ENCODE peak calls at places on chromosomes 4 and X, in ten cellular contexts. One of them, this sample, is unnamed.

GRCh38 chrX:47540754-47541538 is 20.1 kb upstream of the ARAF start:
- DNase-seq in CD4-positive, alpha-beta T cell: no peak
- DNase-seq in lung microvascular endothelial cell: peak
- DNase-seq in kidney tubule cell: peak
- DNase-seq in endodermal cell: peak
- DNase-seq in NCI-H1048: peak
- DNase-seq in H1: peak
- DNase-seq in ELR: peak
- DNase-seq in Calu3: peak
- DNase-seq in stimulated activated CD4-positive, alpha-beta T cell treated with anti-CD3 and anti-CD28 coated beads, TNF-alpha, amount 100 ng/mL, for 4 hours: no peak
- DNase-seq in this sample: peak

GRCh38 chr4:19940861-19941260 is 310.8 kb upstream of the SLIT2 start:
- DNase-seq in kidney tubule cell: no peak
- DNase-seq in ELR: no peak
- DNase-seq in stimulated activated CD4-positive, alpha-beta T cell treated with anti-CD3 and anti-CD28 coated beads, TNF-alpha, amount 100 ng/mL, for 4 hours: no peak
- DNase-seq in CD4-positive, alpha-beta T cell: no peak
- DNase-seq in lung microvascular endothelial cell: no peak
- DNase-seq in Calu3: no peak
- DNase-seq in NCI-H1048: no peak
- DNase-seq in H1: no peak
- DNase-seq in endodermal cell: no peak
- DNase-seq in this sample: no peak

GRCh38 chr4:158624889-158625478 is 46.7 kb downstream of the C4orf46 start:
- DNase-seq in lung microvascular endothelial cell: peak
- DNase-seq in endodermal cell: peak
- DNase-seq in NCI-H1048: no peak
- DNase-seq in CD4-positive, alpha-beta T cell: no peak
- DNase-seq in H1: no peak
- DNase-seq in kidney tubule cell: peak
- DNase-seq in Calu3: peak
- DNase-seq in stimulated activated CD4-positive, alpha-beta T cell treated with anti-CD3 and anti-CD28 coated beads, TNF-alpha, amount 100 ng/mL, for 4 hours: no peak
- DNase-seq in ELR: peak
- DNase-seq in this sample: peak

GRCh38 chrX:94107981-94108380 is 434.0 kb downstream of the FAM133A start:
- DNase-seq in kidney tubule cell: no peak
- DNase-seq in NCI-H1048: no peak
- DNase-seq in Calu3: no peak
- DNase-seq in stimulated activated CD4-positive, alpha-beta T cell treated with anti-CD3 and anti-CD28 coated beads, TNF-alpha, amount 100 ng/mL, for 4 hours: no peak
- DNase-seq in lung microvascular endothelial cell: no peak
- DNase-seq in ELR: no peak
- DNase-seq in CD4-positive, alpha-beta T cell: no peak
- DNase-seq in endodermal cell: no peak
- DNase-seq in H1: no peak
- DNase-seq in this sample: no peak

GRCh38 chr4:24768604-24769003 is 26.8 kb upstream of the SOD3 start:
- DNase-seq in NCI-H1048: no peak
- DNase-seq in Calu3: no peak
- DNase-seq in endodermal cell: no peak
- DNase-seq in CD4-positive, alpha-beta T cell: no peak
- DNase-seq in lung microvascular endothelial cell: no peak
- DNase-seq in ELR: no peak
- DNase-seq in stimulated activated CD4-positive, alpha-beta T cell treated with anti-CD3 and anti-CD28 coated beads, TNF-alpha, amount 100 ng/mL, for 4 hours: no peak
- DNase-seq in H1: no peak
- DNase-seq in kidney tubule cell: no peak
- DNase-seq in this sample: no peak

GRCh38 chr4:19729873-19730735 is 521.6 kb upstream of the SLIT2 start:
- DNase-seq in ELR: peak
- DNase-seq in endodermal cell: no peak
- DNase-seq in H1: no peak
- DNase-seq in stimulated activated CD4-positive, alpha-beta T cell treated with anti-CD3 and anti-CD28 coated beads, TNF-alpha, amount 100 ng/mL, for 4 hours: no peak
- DNase-seq in Calu3: no peak
- DNase-seq in NCI-H1048: no peak
- DNase-seq in kidney tubule cell: no peak
- DNase-seq in CD4-positive, alpha-beta T cell: no peak
- DNase-seq in lung microvascular endothelial cell: no peak
- DNase-seq in this sample: no peak

GRCh38 chr4:3010998-3011397 is 47.6 kb downstream of the GRK4 start:
- DNase-seq in kidney tubule cell: peak
- DNase-seq in ELR: peak
- DNase-seq in stimulated activated CD4-positive, alpha-beta T cell treated with anti-CD3 and anti-CD28 coated beads, TNF-alpha, amount 100 ng/mL, for 4 hours: no peak
- DNase-seq in endodermal cell: no peak
- DNase-seq in NCI-H1048: no peak
- DNase-seq in H1: no peak
- DNase-seq in lung microvascular endothelial cell: no peak
- DNase-seq in Calu3: no peak
- DNase-seq in CD4-positive, alpha-beta T cell: no peak
- DNase-seq in this sample: no peak

GRCh38 chr4:120158860-120159259 is 92.2 kb upstream of the MAD2L1 start:
- DNase-seq in H1: no peak
- DNase-seq in CD4-positive, alpha-beta T cell: no peak
- DNase-seq in kidney tubule cell: no peak
- DNase-seq in endodermal cell: no peak
- DNase-seq in Calu3: no peak
- DNase-seq in lung microvascular endothelial cell: no peak
- DNase-seq in NCI-H1048: no peak
- DNase-seq in stimulated activated CD4-positive, alpha-beta T cell treated with anti-CD3 and anti-CD28 coated beads, TNF-alpha, amount 100 ng/mL, for 4 hours: no peak
- DNase-seq in ELR: no peak
- DNase-seq in this sample: peak

GRCh38 chr4:154164931-154165839 is 326.4 kb downstream of the DCHS2 start:
- DNase-seq in endodermal cell: no peak
- DNase-seq in H1: no peak
- DNase-seq in CD4-positive, alpha-beta T cell: no peak
- DNase-seq in stimulated activated CD4-positive, alpha-beta T cell treated with anti-CD3 and anti-CD28 coated beads, TNF-alpha, amount 100 ng/mL, for 4 hours: no peak
- DNase-seq in lung microvascular endothelial cell: no peak
- DNase-seq in kidney tubule cell: peak
- DNase-seq in ELR: peak
- DNase-seq in Calu3: peak
- DNase-seq in NCI-H1048: peak
- DNase-seq in this sample: no peak

GRCh38 chr4:85696661-85697060 is 221.7 kb downstream of the ARHGAP24 start:
- DNase-seq in lung microvascular endothelial cell: no peak
- DNase-seq in H1: no peak
- DNase-seq in endodermal cell: no peak
- DNase-seq in CD4-positive, alpha-beta T cell: no peak
- DNase-seq in NCI-H1048: no peak
- DNase-seq in stimulated activated CD4-positive, alpha-beta T cell treated with anti-CD3 and anti-CD28 coated beads, TNF-alpha, amount 100 ng/mL, for 4 hours: no peak
- DNase-seq in kidney tubule cell: no peak
- DNase-seq in Calu3: no peak
- DNase-seq in ELR: no peak
- DNase-seq in this sample: no peak

GRCh38 chr4:26273308-26273980 is 47.4 kb upstream of the RBPJ start:
- DNase-seq in H1: no peak
- DNase-seq in kidney tubule cell: no peak
- DNase-seq in stimulated activated CD4-positive, alpha-beta T cell treated with anti-CD3 and anti-CD28 coated beads, TNF-alpha, amount 100 ng/mL, for 4 hours: no peak
- DNase-seq in CD4-positive, alpha-beta T cell: no peak
- DNase-seq in NCI-H1048: no peak
- DNase-seq in endodermal cell: peak
- DNase-seq in lung microvascular endothelial cell: no peak
- DNase-seq in ELR: no peak
- DNase-seq in Calu3: no peak
- DNase-seq in this sample: peak

GRCh38 chr4:125736057-125736456 is 421.3 kb downstream of the FAT4 start:
- DNase-seq in stimulated activated CD4-positive, alpha-beta T cell treated with anti-CD3 and anti-CD28 coated beads, TNF-alpha, amount 100 ng/mL, for 4 hours: no peak
- DNase-seq in NCI-H1048: no peak
- DNase-seq in kidney tubule cell: peak
- DNase-seq in CD4-positive, alpha-beta T cell: no peak
- DNase-seq in Calu3: no peak
- DNase-seq in lung microvascular endothelial cell: no peak
- DNase-seq in H1: no peak
- DNase-seq in endodermal cell: peak
- DNase-seq in ELR: peak
- DNase-seq in this sample: no peak

GRCh38 chrX:134171661-134172587 is 65.1 kb upstream of the CCDC160 start:
- DNase-seq in lung microvascular endothelial cell: peak
- DNase-seq in H1: no peak
- DNase-seq in stimulated activated CD4-positive, alpha-beta T cell treated with anti-CD3 and anti-CD28 coated beads, TNF-alpha, amount 100 ng/mL, for 4 hours: no peak
- DNase-seq in NCI-H1048: no peak
- DNase-seq in Calu3: peak
- DNase-seq in endodermal cell: peak
- DNase-seq in kidney tubule cell: peak
- DNase-seq in ELR: no peak
- DNase-seq in CD4-positive, alpha-beta T cell: peak
- DNase-seq in this sample: peak

GRCh38 chr4:73067971-73068394 is 1.5 kb downstream of the COX18 start:
- DNase-seq in lung microvascular endothelial cell: no peak
- DNase-seq in endodermal cell: no peak
- DNase-seq in Calu3: no peak
- DNase-seq in kidney tubule cell: peak
- DNase-seq in H1: no peak
- DNase-seq in NCI-H1048: no peak
- DNase-seq in ELR: peak
- DNase-seq in CD4-positive, alpha-beta T cell: no peak
- DNase-seq in stimulated activated CD4-positive, alpha-beta T cell treated with anti-CD3 and anti-CD28 coated beads, TNF-alpha, amount 100 ng/mL, for 4 hours: no peak
- DNase-seq in this sample: no peak

GRCh38 chr4:55297346-55297745 is 48.7 kb upstream of the SRD5A3 start:
- DNase-seq in endodermal cell: no peak
- DNase-seq in Calu3: peak
- DNase-seq in H1: no peak
- DNase-seq in NCI-H1048: no peak
- DNase-seq in ELR: peak
- DNase-seq in kidney tubule cell: no peak
- DNase-seq in stimulated activated CD4-positive, alpha-beta T cell treated with anti-CD3 and anti-CD28 coated beads, TNF-alpha, amount 100 ng/mL, for 4 hours: no peak
- DNase-seq in lung microvascular endothelial cell: no peak
- DNase-seq in CD4-positive, alpha-beta T cell: no peak
- DNase-seq in this sample: no peak

GRCh38 chr4:23023121-23023520 is 330.4 kb downstream of the GBA3 start:
- DNase-seq in H1: no peak
- DNase-seq in stimulated activated CD4-positive, alpha-beta T cell treated with anti-CD3 and anti-CD28 coated beads, TNF-alpha, amount 100 ng/mL, for 4 hours: no peak
- DNase-seq in NCI-H1048: no peak
- DNase-seq in endodermal cell: no peak
- DNase-seq in kidney tubule cell: peak
- DNase-seq in CD4-positive, alpha-beta T cell: no peak
- DNase-seq in Calu3: peak
- DNase-seq in ELR: no peak
- DNase-seq in lung microvascular endothelial cell: no peak
- DNase-seq in this sample: no peak

GRCh38 chrX:71871367-71871766 is 39.3 kb upstream of the NHSL2 start:
- DNase-seq in ELR: no peak
- DNase-seq in Calu3: peak
- DNase-seq in CD4-positive, alpha-beta T cell: no peak
- DNase-seq in lung microvascular endothelial cell: no peak
- DNase-seq in NCI-H1048: no peak
- DNase-seq in stimulated activated CD4-positive, alpha-beta T cell treated with anti-CD3 and anti-CD28 coated beads, TNF-alpha, amount 100 ng/mL, for 4 hours: no peak
- DNase-seq in kidney tubule cell: peak
- DNase-seq in H1: no peak
- DNase-seq in endodermal cell: peak
- DNase-seq in this sample: no peak

GRCh38 chr4:123786955-123787354 is 390.4 kb downstream of the SPRY1 start:
- DNase-seq in H1: no peak
- DNase-seq in NCI-H1048: no peak
- DNase-seq in CD4-positive, alpha-beta T cell: no peak
- DNase-seq in lung microvascular endothelial cell: no peak
- DNase-seq in kidney tubule cell: no peak
- DNase-seq in Calu3: no peak
- DNase-seq in ELR: no peak
- DNase-seq in stimulated activated CD4-positive, alpha-beta T cell treated with anti-CD3 and anti-CD28 coated beads, TNF-alpha, amount 100 ng/mL, for 4 hours: no peak
- DNase-seq in endodermal cell: no peak
- DNase-seq in this sample: peak

GRCh38 chr4:121860121-121860520 is 10.2 kb downstream of the BBS7 start:
- DNase-seq in ELR: peak
- DNase-seq in endodermal cell: no peak
- DNase-seq in kidney tubule cell: no peak
- DNase-seq in H1: no peak
- DNase-seq in stimulated activated CD4-positive, alpha-beta T cell treated with anti-CD3 and anti-CD28 coated beads, TNF-alpha, amount 100 ng/mL, for 4 hours: no peak
- DNase-seq in CD4-positive, alpha-beta T cell: no peak
- DNase-seq in Calu3: no peak
- DNase-seq in NCI-H1048: no peak
- DNase-seq in lung microvascular endothelial cell: no peak
- DNase-seq in this sample: no peak

GRCh38 chrX:120380699-120381098 is 18.8 kb downstream of the ATP1B4 start:
- DNase-seq in ELR: peak
- DNase-seq in H1: no peak
- DNase-seq in endodermal cell: peak
- DNase-seq in lung microvascular endothelial cell: no peak
- DNase-seq in NCI-H1048: no peak
- DNase-seq in stimulated activated CD4-positive, alpha-beta T cell treated with anti-CD3 and anti-CD28 coated beads, TNF-alpha, amount 100 ng/mL, for 4 hours: no peak
- DNase-seq in CD4-positive, alpha-beta T cell: no peak
- DNase-seq in Calu3: peak
- DNase-seq in kidney tubule cell: peak
- DNase-seq in this sample: peak

GRCh38 chr4:77600521-77601451 is 4.8 kb upstream of the CXCL13 start:
- DNase-seq in lung microvascular endothelial cell: peak
- DNase-seq in CD4-positive, alpha-beta T cell: no peak
- DNase-seq in endodermal cell: peak
- DNase-seq in NCI-H1048: peak
- DNase-seq in H1: no peak
- DNase-seq in ELR: peak
- DNase-seq in stimulated activated CD4-positive, alpha-beta T cell treated with anti-CD3 and anti-CD28 coated beads, TNF-alpha, amount 100 ng/mL, for 4 hours: no peak
- DNase-seq in Calu3: peak
- DNase-seq in kidney tubule cell: peak
- DNase-seq in this sample: peak

GRCh38 chr4:7822858-7823257 is 116.8 kb downstream of the AFAP1 start:
- DNase-seq in NCI-H1048: no peak
- DNase-seq in CD4-positive, alpha-beta T cell: no peak
- DNase-seq in H1: no peak
- DNase-seq in stimulated activated CD4-positive, alpha-beta T cell treated with anti-CD3 and anti-CD28 coated beads, TNF-alpha, amount 100 ng/mL, for 4 hours: no peak
- DNase-seq in Calu3: no peak
- DNase-seq in lung microvascular endothelial cell: no peak
- DNase-seq in kidney tubule cell: peak
- DNase-seq in ELR: no peak
- DNase-seq in endodermal cell: no peak
- DNase-seq in this sample: no peak

GRCh38 chrX:12471061-12471460 is 320.2 kb upstream of the PRPS2 start:
- DNase-seq in endodermal cell: no peak
- DNase-seq in kidney tubule cell: no peak
- DNase-seq in Calu3: no peak
- DNase-seq in ELR: no peak
- DNase-seq in H1: no peak
- DNase-seq in NCI-H1048: no peak
- DNase-seq in stimulated activated CD4-positive, alpha-beta T cell treated with anti-CD3 and anti-CD28 coated beads, TNF-alpha, amount 100 ng/mL, for 4 hours: no peak
- DNase-seq in CD4-positive, alpha-beta T cell: no peak
- DNase-seq in lung microvascular endothelial cell: no peak
- DNase-seq in this sample: no peak

GRCh38 chrX:16033336-16033735 is 90.0 kb upstream of the GRPR start:
- DNase-seq in endodermal cell: no peak
- DNase-seq in lung microvascular endothelial cell: no peak
- DNase-seq in CD4-positive, alpha-beta T cell: no peak
- DNase-seq in NCI-H1048: no peak
- DNase-seq in kidney tubule cell: no peak
- DNase-seq in ELR: no peak
- DNase-seq in Calu3: no peak
- DNase-seq in H1: no peak
- DNase-seq in stimulated activated CD4-positive, alpha-beta T cell treated with anti-CD3 and anti-CD28 coated beads, TNF-alpha, amount 100 ng/mL, for 4 hours: no peak
- DNase-seq in this sample: no peak

GRCh38 chrX:13898603-13899002 is 81.7 kb upstream of the GPM6B start:
- DNase-seq in lung microvascular endothelial cell: no peak
- DNase-seq in Calu3: no peak
- DNase-seq in kidney tubule cell: peak
- DNase-seq in CD4-positive, alpha-beta T cell: no peak
- DNase-seq in NCI-H1048: no peak
- DNase-seq in H1: no peak
- DNase-seq in stimulated activated CD4-positive, alpha-beta T cell treated with anti-CD3 and anti-CD28 coated beads, TNF-alpha, amount 100 ng/mL, for 4 hours: no peak
- DNase-seq in ELR: peak
- DNase-seq in endodermal cell: no peak
- DNase-seq in this sample: no peak

GRCh38 chr4:128649161-128649560 is 160.3 kb upstream of the JADE1 start:
- DNase-seq in CD4-positive, alpha-beta T cell: no peak
- DNase-seq in endodermal cell: no peak
- DNase-seq in ELR: no peak
- DNase-seq in H1: no peak
- DNase-seq in NCI-H1048: no peak
- DNase-seq in lung microvascular endothelial cell: no peak
- DNase-seq in Calu3: no peak
- DNase-seq in kidney tubule cell: no peak
- DNase-seq in stimulated activated CD4-positive, alpha-beta T cell treated with anti-CD3 and anti-CD28 coated beads, TNF-alpha, amount 100 ng/mL, for 4 hours: no peak
- DNase-seq in this sample: no peak

This sample was measured in neural progenitor cell.